ENCODE peak calls at places on chromosomes 3 and 15, in ten cellular contexts. S, V, G, U, Y, W, O, J, H and F are unnamed samples.

GRCh38 chr3:41247055-41247454 is 47.8 kb downstream of the CTNNB1 start:
- DNase-seq in S (no peak), V (no peak), G (no peak), U (no peak), Y (no peak), W (peak; percentile 23), O (no peak), J (no peak), H (no peak), F (no peak)

GRCh38 chr3:48535578-48535977 is 21.0 kb downstream of the PFKFB4 start:
- DNase-seq in S (no peak), V (no peak), G (no peak), U (no peak), Y (no peak), W (no peak), O (no peak), J (no peak), H (no peak), F (no peak)

GRCh38 chr3:28973621-28974020 is 307.2 kb upstream of the RBMS3 start:
- DNase-seq in S (no peak), V (peak; percentile 29), G (no peak), U (no peak), Y (no peak), W (no peak), O (no peak), J (no peak), H (no peak), F (no peak)

GRCh38 chr15:63135804-63136203 is 14.1 kb downstream of the LACTB start:
- DNase-seq in S (no peak), V (peak; percentile 51), G (no peak), U (no peak), Y (no peak), W (no peak), O (no peak), J (no peak), H (no peak), F (no peak)

GRCh38 chr3:183306798-183307671 is 54.0 kb downstream of the B3GNT5 start:
- DNase-seq in S (peak; percentile 14), V (peak; percentile 81), G (peak; percentile 52), U (peak; percentile 85), Y (peak; percentile 57), W (peak; percentile 71), O (peak; percentile 94), J (no peak), H (no peak), F (peak; percentile 49)

GRCh38 chr3:171712168-171712938 is 97.9 kb downstream of the PLD1 start:
- DNase-seq in S (no peak), V (no peak), G (no peak), U (no peak), Y (no peak), W (no peak), O (no peak), J (no peak), H (no peak), F (no peak)

GRCh38 chr3:100994809-100995208 is 1.6 kb upstream of the ABI3BP start:
- DNase-seq in S (no peak), V (no peak), G (no peak), U (no peak), Y (no peak), W (no peak), O (no peak), J (no peak), H (no peak), F (no peak)

GRCh38 chr3:66412176-66412887 is 88.5 kb downstream of the LRIG1 start:
- DNase-seq in S (no peak), V (no peak), G (no peak), U (no peak), Y (no peak), W (no peak), O (no peak), J (no peak), H (no peak), F (no peak)

GRCh38 chr3:24048843-24049242 is 103.8 kb downstream of the NR1D2 start:
- DNase-seq in S (no peak), V (no peak), G (no peak), U (no peak), Y (no peak), W (no peak), O (no peak), J (no peak), H (no peak), F (no peak)

GRCh38 chr15:73244333-73244732 is 124.4 kb downstream of the HCN4 start:
- DNase-seq in S (no peak), V (peak; percentile 43), G (peak; percentile 31), U (no peak), Y (peak; percentile 33), W (no peak), O (peak; percentile 25), J (no peak), H (no peak), F (peak; percentile 31)

GRCh38 chr3:155233213-155233612 is 60.3 kb downstream of the STRIT1 start:
- DNase-seq in S (no peak), V (peak; percentile 93), G (no peak), U (peak; percentile 28), Y (no peak), W (peak; percentile 69), O (no peak), J (no peak), H (no peak), F (no peak)

GRCh38 chr3:186170516-186170915 is 61.6 kb upstream of the ETV5 start:
- DNase-seq in S (no peak), V (no peak), G (no peak), U (no peak), Y (no peak), W (no peak), O (no peak), J (no peak), H (no peak), F (no peak)

GRCh38 chr3:123743121-123743520 is 141.0 kb downstream of the MYLK start:
- DNase-seq in S (no peak), V (no peak), G (no peak), U (no peak), Y (no peak), W (no peak), O (no peak), J (no peak), H (no peak), F (no peak)

GRCh38 chr3:153625506-153625905 is 463.5 kb downstream of the RAP2B start:
- DNase-seq in S (no peak), V (no peak), G (no peak), U (no peak), Y (no peak), W (no peak), O (no peak), J (no peak), H (no peak), F (no peak)

GRCh38 chr15:44208956-44209355 is 13.9 kb upstream of the FRMD5 start:
- DNase-seq in S (no peak), V (no peak), G (no peak), U (no peak), Y (no peak), W (no peak), O (no peak), J (no peak), H (no peak), F (no peak)

GRCh38 chr3:61315874-61316273 is 64.6 kb upstream of the FHIT start:
- DNase-seq in S (no peak), V (peak; percentile 5), G (peak; percentile 2), U (no peak), Y (no peak), W (no peak), O (no peak), J (peak; percentile 11), H (peak; percentile 33), F (no peak)

GRCh38 chr15:83716605-83717004 is 62.7 kb downstream of the ADAMTSL3 start:
- DNase-seq in S (no peak), V (no peak), G (no peak), U (no peak), Y (no peak), W (no peak), O (no peak), J (no peak), H (no peak), F (no peak)

GRCh38 chr3:28667646-28668376 is 319.2 kb upstream of the AZI2 start:
- DNase-seq in S (peak; percentile 28), V (peak; percentile 83), G (peak; percentile 83), U (peak; percentile 80), Y (peak; percentile 41), W (peak; percentile 46), O (peak; percentile 64), J (peak; percentile 72), H (peak; percentile 28), F (peak; percentile 52)

GRCh38 chr15:32861741-32862140 is 143.9 kb downstream of the GREM1 start:
- DNase-seq in S (no peak), V (no peak), G (peak; percentile 62), U (peak; percentile 18), Y (peak; percentile 21), W (peak; percentile 8), O (peak; percentile 37), J (peak; percentile 14), H (no peak), F (no peak)

GRCh38 chr15:52678036-52678467 is 1.1 kb downstream of the ATOSA start:
- DNase-seq in S (peak; percentile 40), V (peak; percentile 57), G (peak; percentile 82), U (peak; percentile 68), Y (peak; percentile 40), W (peak; percentile 72), O (peak; percentile 70), J (peak; percentile 6), H (no peak), F (peak; percentile 49)

GRCh38 chr3:8509961-8510360 is 8.3 kb downstream of the LMCD1 start:
- DNase-seq in S (no peak), V (peak; percentile 73), G (no peak), U (no peak), Y (no peak), W (no peak), O (no peak), J (no peak), H (no peak), F (no peak)

GRCh38 chr3:12352253-12352652 is 63.4 kb downstream of the PPARG start:
- DNase-seq in S (no peak), V (no peak), G (no peak), U (no peak), Y (no peak), W (no peak), O (no peak), J (no peak), H (no peak), F (no peak)
- TF ChIP-seq CTCF in S (no peak), V (peak; percentile 46), G (no peak), U (no peak), Y (no peak), W (no peak), O (no peak), J (no peak), H (no peak), F (no peak)

GRCh38 chr3:170357176-170357919 is at the start of gene SKIL:
- DNase-seq in S (peak; percentile 94), V (peak; percentile 94), G (peak; percentile 98), U (peak; percentile 98), Y (peak; percentile 89), W (peak; percentile 98), O (peak; percentile 96), J (peak; percentile 85), H (peak; percentile 96), F (peak; percentile 93)
- TF ChIP-seq CTCF in S (no peak), V (no peak), G (peak; percentile 3), U (no peak), Y (peak; percentile 18), W (peak; percentile 10), O (no peak), J (peak; percentile 14), H (no peak), F (peak; percentile 5)

GRCh38 chr3:94303897-94304296 is 241.0 kb downstream of the NSUN3 start:
- DNase-seq in S (no peak), V (peak; percentile 38), G (no peak), U (no peak), Y (no peak), W (no peak), O (no peak), J (no peak), H (no peak), F (no peak)
- TF ChIP-seq CTCF in S (no peak), V (peak; percentile 60), G (no peak), U (no peak), Y (no peak), W (no peak), O (no peak), J (peak; percentile 48), H (no peak), F (no peak)

GRCh38 chr3:12601072-12601471 is 44.2 kb downstream of the MKRN2 start:
- DNase-seq in S (no peak), V (peak; percentile 28), G (no peak), U (no peak), Y (no peak), W (no peak), O (no peak), J (no peak), H (no peak), F (no peak)
- TF ChIP-seq CTCF in S (no peak), V (peak; percentile 52), G (peak; percentile 7), U (no peak), Y (peak; percentile 4), W (no peak), O (peak; percentile 18), J (no peak), H (no peak), F (no peak)